ENCODE peak calls at places on chromosomes 5 and 9, in ten cellular contexts. G is astrocyte of the spinal cord; T is AG04449; Q is uterus; V is RWPE1; S is GM12878; B is tibial nerve; W is natural killer cell; J is AG04450; X is CD4-positive, alpha-beta T cell. K is an unnamed sample.

GRCh38 chr5:72693001-72693442 is 123.4 kb upstream of the TNPO1 start:
- DNase-seq in G (no peak), T (no peak), Q (peak), V (no peak), S (no peak), B (no peak), W (no peak), J (no peak), X (no peak), K (peak)

GRCh38 chr5:157689942-157690689 is 18.8 kb downstream of the C5orf52 start:
- DNase-seq in G (no peak), T (no peak), Q (no peak), V (no peak), S (no peak), B (no peak), W (no peak), J (no peak), X (peak), K (no peak)

GRCh38 chr9:73880101-73880500 is 617.0 kb upstream of the RORB start:
- DNase-seq in G (no peak), T (no peak), Q (no peak), V (no peak), S (no peak), B (no peak), W (no peak), J (no peak), X (no peak), K (no peak)

GRCh38 chr9:76101945-76102344 is 211.5 kb downstream of the PCSK5 start:
- DNase-seq in G (no peak), T (no peak), Q (no peak), V (no peak), S (no peak), B (no peak), W (no peak), J (no peak), X (no peak), K (no peak)

GRCh38 chr9:89153618-89154017 is 25.0 kb downstream of the SHC3 start:
- DNase-seq in G (peak), T (no peak), Q (no peak), V (peak), S (no peak), B (no peak), W (no peak), J (no peak), X (no peak), K (no peak)

GRCh38 chr9:95207403-95207802 is 110.1 kb downstream of the FANCC start:
- DNase-seq in G (no peak), T (no peak), Q (no peak), V (no peak), S (no peak), B (no peak), W (no peak), J (no peak), X (no peak), K (no peak)

GRCh38 chr5:180474569-180474968 is 19.6 kb upstream of the CNOT6 start:
- DNase-seq in G (no peak), T (no peak), Q (no peak), V (no peak), S (no peak), B (no peak), W (no peak), J (no peak), X (no peak), K (no peak)

GRCh38 chr5:58261605-58262004 is 198.3 kb downstream of the PLK2 start:
- DNase-seq in G (no peak), T (no peak), Q (no peak), V (no peak), S (no peak), B (no peak), W (no peak), J (no peak), X (no peak), K (peak)

GRCh38 chr9:107647611-107648010 is 158.0 kb upstream of the KLF4 start:
- DNase-seq in G (no peak), T (no peak), Q (no peak), V (no peak), S (no peak), B (no peak), W (no peak), J (no peak), X (no peak), K (no peak)

GRCh38 chr5:157599565-157599964 is 24.0 kb upstream of the ADAM19 start:
- DNase-seq in G (no peak), T (no peak), Q (no peak), V (no peak), S (no peak), B (no peak), W (no peak), J (no peak), X (no peak), K (no peak)

GRCh38 chr9:124480621-124480981 is 26.6 kb downstream of the NR5A1 start:
- DNase-seq in G (peak), T (no peak), Q (no peak), V (peak), S (no peak), B (no peak), W (no peak), J (no peak), X (no peak), K (no peak)

DNA sequence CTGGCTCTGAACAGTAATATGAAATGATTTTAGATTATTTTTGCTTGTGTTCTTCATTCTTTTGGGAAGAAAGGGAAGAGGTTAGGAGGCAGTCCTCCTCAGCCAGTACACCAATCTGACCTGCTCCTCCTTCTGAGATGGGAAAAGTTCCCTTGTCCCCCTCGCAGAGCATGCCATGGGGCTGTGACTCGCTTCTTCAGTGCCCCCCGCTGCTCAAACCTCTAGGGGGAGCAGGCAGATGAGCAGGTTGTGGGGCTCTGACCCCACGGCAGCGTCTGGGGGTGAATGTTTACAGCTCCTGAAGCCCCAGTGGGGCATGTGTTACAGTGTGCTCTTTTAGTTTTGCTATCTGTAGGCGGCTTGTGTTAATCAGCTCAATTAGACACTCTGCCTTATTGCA is 50.9 kb upstream of the KLF9 start:
- DNase-seq in G (no peak), T (no peak), Q (no peak), V (no peak), S (no peak), B (no peak), W (no peak), J (no peak), X (no peak), K (no peak)
- TF ChIP-seq CTCF in G (no peak), T (no peak), Q (no peak), V (no peak), S (peak), B (no peak), W (no peak), J (peak), X (no peak), K (no peak)

DNA sequence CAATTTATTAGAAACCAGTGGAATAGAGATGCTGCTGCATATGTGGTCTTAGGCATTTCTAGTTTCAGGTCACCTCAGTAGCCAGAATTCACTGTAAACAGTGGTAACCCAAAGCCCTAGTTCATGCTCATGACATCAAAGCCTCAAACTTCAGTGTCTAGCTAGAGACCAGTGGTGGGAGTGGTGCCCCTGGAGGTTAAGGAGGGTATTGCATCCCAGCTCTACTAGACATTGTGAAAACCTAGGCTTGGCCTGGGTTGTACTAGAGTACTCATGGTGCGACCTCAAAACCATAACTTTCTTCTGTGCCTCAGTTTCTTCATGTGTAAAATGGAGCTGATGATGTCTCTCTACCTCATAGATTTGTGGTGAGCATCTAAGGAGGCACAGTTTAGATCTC is 18.8 kb downstream of the COL5A1 start:
- DNase-seq in G (no peak), T (no peak), Q (no peak), V (no peak), S (no peak), B (no peak), W (no peak), J (no peak), X (no peak), K (no peak)
- TF ChIP-seq CTCF in G (peak), T (peak), Q (peak), V (no peak), S (peak), B (peak), W (no peak), J (peak), X (peak), K (peak)

GRCh38 chr9:87250205-87250604 is 247.5 kb upstream of the DAPK1 start:
- DNase-seq in G (no peak), T (no peak), Q (no peak), V (no peak), S (no peak), B (no peak), W (no peak), J (no peak), X (no peak), K (no peak)
- TF ChIP-seq CTCF in G (no peak), T (no peak), Q (no peak), V (no peak), S (peak), B (no peak), W (no peak), J (no peak), X (no peak), K (no peak)

GRCh38 chr5:28766565-28767158 is 1728.3 kb upstream of the CDH9 start:
- DNase-seq in G (peak), T (no peak), Q (no peak), V (peak), S (no peak), B (peak), W (no peak), J (no peak), X (no peak), K (no peak)
- TF ChIP-seq CTCF in G (peak), T (no peak), Q (no peak), V (peak), S (no peak), B (peak), W (no peak), J (peak), X (no peak), K (no peak)

DNA sequence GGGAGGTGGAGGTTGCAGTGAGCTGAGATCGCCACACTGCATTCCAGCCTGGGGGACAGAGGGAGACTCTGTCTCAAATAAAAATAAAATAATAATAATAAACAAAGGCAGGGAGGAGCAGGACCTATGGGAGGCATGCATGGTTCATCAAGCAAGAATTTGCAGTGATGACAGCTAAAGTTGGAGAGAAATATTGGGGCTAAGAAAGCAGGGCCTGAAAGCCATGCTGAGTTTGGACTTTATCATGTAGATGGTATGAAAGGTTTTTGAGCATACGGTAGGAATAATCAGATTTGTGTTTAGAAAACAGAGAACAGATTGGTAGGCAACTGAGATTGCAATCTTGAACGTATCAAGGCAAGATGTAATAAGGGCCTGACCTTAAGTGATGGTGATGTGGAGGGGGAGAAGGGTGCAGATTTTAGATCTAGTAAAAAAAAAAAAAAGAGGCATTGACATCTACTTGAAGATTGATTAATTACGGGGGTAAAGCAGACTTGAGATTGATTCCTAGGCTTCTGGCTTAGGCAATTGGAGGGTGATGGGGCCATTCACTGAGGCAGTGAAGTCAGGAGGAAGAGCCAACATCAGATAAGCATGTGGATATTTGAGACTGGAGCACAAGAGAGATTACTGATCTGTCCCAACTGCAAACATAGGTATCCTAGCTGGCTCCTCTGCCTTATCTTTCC is 50.7 kb downstream of the CFAP95 start:
- DNase-seq in G (no peak), T (no peak), Q (no peak), V (no peak), S (no peak), B (no peak), W (no peak), J (no peak), X (no peak), K (no peak)
- TF ChIP-seq CTCF in G (no peak), T (no peak), Q (no peak), V (no peak), S (no peak), B (no peak), W (no peak), J (no peak), X (no peak), K (no peak)

DNA sequence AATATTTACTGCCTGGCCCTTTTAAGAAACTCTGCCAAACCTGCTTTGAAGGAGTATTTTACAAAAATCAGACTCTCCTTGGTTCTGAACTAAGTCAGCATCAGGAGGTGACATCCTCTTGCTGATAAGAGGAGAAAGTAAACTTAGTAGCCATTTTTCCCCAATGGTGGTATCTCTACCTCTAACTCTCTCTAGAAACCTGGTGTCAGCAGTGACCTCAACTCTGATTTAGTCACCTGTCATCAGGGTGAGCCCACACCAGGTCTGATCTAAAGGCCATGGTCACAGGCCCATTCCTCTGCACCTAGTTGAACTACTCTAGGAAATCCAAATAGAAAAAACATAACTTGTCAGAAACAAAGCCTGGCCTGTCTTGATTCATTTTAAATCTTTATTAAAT is 4.2 kb downstream of the CARNMT1 start:
- DNase-seq in G (no peak), T (no peak), Q (no peak), V (no peak), S (no peak), B (no peak), W (no peak), J (no peak), X (no peak), K (no peak)
- TF ChIP-seq CTCF in G (no peak), T (no peak), Q (no peak), V (no peak), S (no peak), B (no peak), W (no peak), J (no peak), X (no peak), K (no peak)

GRCh38 chr9:127081250-127082185 is 40.9 kb downstream of the ANGPTL2 start:
- DNase-seq in G (no peak), T (no peak), Q (no peak), V (no peak), S (no peak), B (no peak), W (no peak), J (no peak), X (no peak), K (no peak)
- TF ChIP-seq CTCF in G (no peak), T (no peak), Q (no peak), V (no peak), S (no peak), B (no peak), W (no peak), J (no peak), X (no peak), K (no peak)

GRCh38 chr5:150993836-150994412 is 26.5 kb upstream of the GPX3 start:
- DNase-seq in G (no peak), T (no peak), Q (no peak), V (no peak), S (no peak), B (no peak), W (no peak), J (no peak), X (no peak), K (no peak)

GRCh38 chr5:150992705-150993104 is 27.7 kb upstream of the GPX3 start:
- DNase-seq in G (no peak), T (no peak), Q (no peak), V (no peak), S (no peak), B (no peak), W (no peak), J (no peak), X (no peak), K (no peak)

GRCh38 chr5:150993422-150993821 is 27.0 kb upstream of the GPX3 start:
- DNase-seq in G (no peak), T (no peak), Q (no peak), V (no peak), S (no peak), B (no peak), W (no peak), J (no peak), X (no peak), K (no peak)

GRCh38 chr5:150987746-150988145 is 32.6 kb upstream of the GPX3 start:
- DNase-seq in G (no peak), T (no peak), Q (no peak), V (no peak), S (no peak), B (no peak), W (no peak), J (no peak), X (no peak), K (no peak)

DNA sequence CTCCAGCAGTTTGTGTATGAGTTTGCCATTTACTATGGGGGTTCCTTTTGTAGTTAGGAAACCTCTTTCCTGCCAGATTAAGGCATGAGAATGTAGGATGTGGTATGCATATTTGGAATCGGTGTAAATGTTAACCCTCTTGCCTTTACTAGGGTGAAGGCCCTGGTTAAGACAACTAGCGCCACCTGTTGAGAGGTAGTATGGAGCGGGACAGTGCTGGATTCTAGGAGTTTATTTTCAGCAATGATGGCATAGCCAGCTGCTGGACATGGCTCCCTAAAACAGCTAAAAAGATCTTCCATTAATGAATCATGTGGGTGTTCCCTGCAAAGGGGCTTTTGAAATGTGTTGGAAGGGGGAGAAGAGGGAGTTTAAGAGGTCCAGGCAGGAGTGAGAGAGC is 30.7 kb upstream of the GPX3 start:
- DNase-seq in G (no peak), T (no peak), Q (no peak), V (no peak), S (no peak), B (no peak), W (no peak), J (no peak), X (no peak), K (no peak)
- TF ChIP-seq CTCF in G (peak), T (no peak), Q (no peak), V (no peak), S (peak), B (no peak), W (no peak), J (no peak), X (no peak), K (no peak)

GRCh38 chr5:90421136-90421535 is 11.6 kb upstream of the CETN3 start:
- DNase-seq in G (no peak), T (no peak), Q (no peak), V (no peak), S (no peak), B (no peak), W (no peak), J (no peak), X (no peak), K (no peak)
- TF ChIP-seq CTCF in G (peak), T (peak), Q (no peak), V (peak), S (peak), B (no peak), W (no peak), J (peak), X (no peak), K (no peak)